ENCODE peak calls at places on chromosome 2, in seven cellular contexts. I, L, P, W, T, O and D are unnamed samples. For H3K36me3, the result is how much of the 10 kb centered on the place peaks cover.

GRCh38 chr2:168920504-168921157 is 19.5 kb downstream of the G6PC2 start:
- DNase-seq in W (no peak), T (peak), I (peak), L (peak), P (peak), O (peak), D (peak)

GRCh38 chr2:74553892-74554820 is at the start of the genes DOK1 and LOXL3:
- DNase-seq in P (peak), T (peak), I (peak), W (no peak), O (peak), L (peak), D (peak)

GRCh38 chr2:26583381-26583911 is 57.7 kb downstream of the CIB4 start:
- DNase-seq in T (no peak), W (no peak), O (no peak), I (no peak), L (no peak), P (no peak), D (no peak)

GRCh38 chr2:19752500-19752899 is 149.3 kb downstream of the TTC32 start:
- DNase-seq in L (no peak), W (no peak), O (no peak), T (no peak), P (no peak), I (peak), D (no peak)

GRCh38 chr2:189393440-189394111 is 47.7 kb upstream of the WDR75 start:
- DNase-seq in O (no peak), P (peak), L (peak), T (peak), W (peak), I (peak), D (no peak)

GRCh38 chr2:237600205-237600846 is 9.8 kb upstream of the RAB17 start:
- DNase-seq in O (no peak), I (peak), T (no peak), P (peak), W (no peak), L (no peak), D (peak)

GRCh38 chr2:123732563-123732962 is 292.5 kb upstream of the CNTNAP5 start:
- DNase-seq in O (no peak), P (no peak), W (no peak), L (no peak), T (peak), I (no peak), D (no peak)

GRCh38 chr2:131041402-131042160 is 51.7 kb downstream of the FAM168B start:
- DNase-seq in T (no peak), W (no peak), I (no peak), L (no peak), P (no peak), O (no peak), D (no peak)

GRCh38 chr2:99678651-99679050 is 188.8 kb upstream of the REV1 start:
- DNase-seq in P (no peak), W (no peak), L (no peak), O (no peak), I (no peak), T (no peak), D (no peak)

GRCh38 chr2:96116879-96117533 is 635 bp upstream of the ADRA2B start:
- DNase-seq in I (peak), P (no peak), L (peak), T (peak), O (peak), W (peak), D (peak)

GRCh38 chr2:47016172-47016913 is 100.7 kb upstream of the MCFD2 start:
- DNase-seq in L (peak), I (peak), W (peak), O (peak), T (peak), P (peak), D (no peak)

GRCh38 chr2:109376115-109376514 is 237.7 kb downstream of the SEPTIN10 start:
- DNase-seq in W (no peak), T (peak), L (no peak), P (peak), O (no peak), I (peak), D (no peak)

GRCh38 chr2:200365209-200365608 is 58.7 kb downstream of the SPATS2L start:
- DNase-seq in I (no peak), O (no peak), P (no peak), T (no peak), L (no peak), W (no peak), D (no peak)

GRCh38 chr2:126831234-126832005 is 67.3 kb upstream of the TEX51 start:
- DNase-seq in T (peak), O (no peak), I (peak), W (peak), L (peak), P (no peak), D (no peak)

GRCh38 chr2:69685321-69686048 is 41.9 kb upstream of the AAK1 start:
- DNase-seq in T (peak), I (peak), O (no peak), W (peak), P (peak), L (no peak), D (no peak)

GRCh38 chr2:111119847-111120252 is 864 bp upstream of the BCL2L11 start:
- DNase-seq in W (no peak), I (no peak), O (no peak), P (no peak), T (no peak), L (no peak), D (no peak)

DNA sequence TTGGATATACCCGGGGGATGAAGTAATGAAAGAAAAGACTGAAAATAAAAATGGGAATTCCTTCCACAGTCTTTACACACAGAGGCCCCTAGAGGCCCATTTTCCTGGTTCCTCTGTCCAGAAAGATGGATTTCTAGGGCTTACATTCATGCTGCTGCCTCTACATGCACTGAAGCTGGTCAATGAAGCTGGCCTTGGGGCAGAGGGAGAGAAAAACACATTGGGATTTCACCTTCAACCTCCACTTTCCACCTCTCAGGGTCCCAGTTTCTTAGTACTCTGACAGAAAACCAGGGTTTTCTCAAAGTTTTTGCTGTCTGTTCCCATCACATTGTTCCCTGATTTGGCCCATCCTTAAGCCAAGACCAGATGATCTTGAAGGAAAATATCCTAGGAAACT is 154.6 kb upstream of the ZSWIM2 start:
- DNase-seq in O (no peak), P (no peak), W (no peak), T (no peak), L (no peak), I (no peak), D (no peak)
- H3K4me3 ChIP-seq in O (no peak), P (peak), W (no peak), T (no peak), L (peak), I (peak), D (no peak)

GRCh38 chr2:141630531-141630930 is 500.3 kb downstream of the LRP1B start:
- DNase-seq in O (no peak), T (no peak), W (no peak), P (no peak), I (no peak), L (no peak), D (no peak)
- H2AFZ ChIP-seq in O (no peak), T (no peak), W (no peak), P (no peak), I (no peak), L (no peak), D (no peak)

GRCh38 chr2:11822746-11823411 is 76.4 kb downstream of the LPIN1 start:
- DNase-seq in T (peak), P (no peak), W (no peak), O (no peak), I (peak), L (no peak), D (no peak)
- H3K36me3 ChIP-seq in T (under half), P (under half), W (under half), O (under half), I (under half), L (under half), D (half or more)

DNA sequence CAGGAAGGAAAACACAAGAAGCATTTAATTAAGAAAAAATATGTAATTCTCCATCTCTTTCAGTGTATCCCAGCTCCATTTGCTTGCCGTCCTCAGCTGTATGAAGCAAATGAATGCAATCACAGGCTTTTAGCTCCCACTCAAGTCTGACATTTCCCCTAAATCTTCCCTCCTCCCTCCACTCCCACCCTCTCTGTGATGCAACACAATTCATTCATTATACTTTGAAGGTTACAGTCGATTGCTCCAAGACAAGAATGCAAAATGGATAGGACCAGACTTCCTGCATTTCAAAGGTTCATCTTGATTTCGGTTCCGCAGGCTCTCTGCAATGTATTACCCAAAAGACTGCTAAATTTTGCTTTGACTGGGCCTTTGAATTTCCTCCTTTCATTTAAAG is 172.7 kb upstream of the SERPINE2 start:
- DNase-seq in W (no peak), P (peak), L (no peak), O (no peak), T (no peak), I (no peak), D (peak)
- H3K4me3 ChIP-seq in W (no peak), P (no peak), L (no peak), O (no peak), T (no peak), I (no peak), D (no peak)

GRCh38 chr2:180733330-180733729 is 247.1 kb upstream of the UBE2E3 start:
- DNase-seq in I (no peak), L (no peak), W (no peak), P (no peak), O (peak), T (peak), D (no peak)

GRCh38 chr2:180730976-180731375 is 249.4 kb upstream of the UBE2E3 start:
- DNase-seq in I (peak), O (no peak), W (peak), P (peak), T (peak), L (no peak), D (no peak)

GRCh38 chr2:180723712-180724111 is 256.7 kb upstream of the UBE2E3 start:
- DNase-seq in P (no peak), W (no peak), O (no peak), T (peak), L (no peak), I (no peak), D (no peak)

GRCh38 chr2:180732337-180732736 is 248.1 kb upstream of the UBE2E3 start:
- DNase-seq in O (no peak), W (no peak), T (no peak), P (no peak), I (no peak), L (no peak), D (no peak)

DNA sequence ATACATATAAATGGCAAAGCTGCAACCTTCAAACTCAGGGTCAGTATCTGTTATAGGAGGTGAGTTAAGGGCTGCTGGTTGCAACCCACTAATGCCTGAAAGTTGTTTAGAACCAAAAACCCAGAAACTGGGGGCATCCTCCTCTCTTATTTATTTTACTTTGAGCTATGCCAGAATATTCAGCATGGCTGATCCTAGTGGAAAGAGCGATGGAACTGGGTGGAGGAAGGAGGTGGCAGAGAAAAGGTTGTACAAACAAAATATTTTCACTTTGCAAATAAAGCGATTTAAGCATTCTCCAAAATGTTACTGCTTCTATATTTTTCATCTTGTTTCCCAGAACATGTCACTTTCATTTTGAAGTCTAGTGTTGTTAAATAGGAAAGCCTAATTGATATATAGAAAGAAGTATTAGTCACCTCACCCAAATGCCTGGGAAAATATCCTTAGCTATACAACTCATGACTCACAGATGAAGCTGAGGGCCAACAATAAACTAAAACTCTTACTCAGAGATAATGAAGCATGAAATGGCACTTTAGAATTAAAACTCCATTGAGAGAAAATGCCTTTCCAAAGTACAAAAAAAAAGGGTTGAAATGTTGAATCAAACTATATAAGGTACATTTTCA is 251.4 kb upstream of the UBE2E3 start:
- DNase-seq in I (peak), O (no peak), T (peak), L (peak), W (peak), P (peak), D (no peak)
- H2AFZ ChIP-seq in I (no peak), O (no peak), T (no peak), L (no peak), W (no peak), P (peak), D (no peak)

GRCh38 chr2:224778474-224778877 is 62.3 kb upstream of the CCDC195 start:
- DNase-seq in O (peak), P (peak), I (peak), W (peak), L (peak), T (peak), D (peak)
- H3K36me3 ChIP-seq in O (under half), P (under half), I (under half), W (under half), L (under half), T (under half), D (under half)

GRCh38 chr2:154495455-154495868 is 203.0 kb upstream of the KCNJ3 start:
- DNase-seq in L (no peak), W (no peak), P (no peak), O (no peak), T (no peak), I (no peak), D (no peak)
- H3K4me3 ChIP-seq in L (no peak), W (no peak), P (no peak), O (no peak), T (no peak), I (no peak), D (no peak)

DNA sequence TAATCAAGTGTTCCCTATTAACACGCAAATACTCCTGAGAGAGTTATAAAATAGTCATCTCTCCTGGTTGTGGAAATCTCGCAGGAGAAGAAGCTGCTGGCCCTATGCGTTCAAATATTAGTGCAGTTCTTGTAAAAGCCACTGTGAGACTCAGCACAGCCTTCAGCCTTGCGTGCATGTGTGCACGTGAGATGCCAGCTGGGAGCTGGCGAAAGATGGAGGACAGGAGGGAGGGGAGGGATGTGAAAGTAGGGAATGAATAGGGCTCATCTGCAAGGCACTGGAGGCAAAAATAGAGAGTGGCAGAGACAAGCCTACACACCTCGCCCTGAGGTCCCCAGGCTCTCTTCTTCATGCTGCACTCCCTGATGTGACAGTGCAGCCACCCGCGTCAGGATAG is 126.4 kb downstream of the INO80D start:
- DNase-seq in W (no peak), L (no peak), I (no peak), T (no peak), P (no peak), O (no peak), D (no peak)
- H2AFZ ChIP-seq in W (no peak), L (no peak), I (peak), T (no peak), P (no peak), O (no peak), D (no peak)

GRCh38 chr2:240131296-240131695 is 4.8 kb downstream of the COPS9 start:
- DNase-seq in I (no peak), W (no peak), O (no peak), L (no peak), P (no peak), T (no peak), D (no peak)
- H3K36me3 ChIP-seq in I (under half), W (under half), O (under half), L (half or more), P (under half), T (under half), D (half or more)